ENCODE peak calls at places on chromosomes 16 and 17, in six cellular contexts. One of them, this sample, is unnamed.
A peak's percentile ranks its signal among the peaks of the same experiment; 100 is the strongest.

GRCh38 chr17:79987187-79987889 is 48.3 kb downstream of the TBC1D16 start:
- DNase-seq in A549: no peak
- DNase-seq in endothelial cell of umbilical vein: no peak
- DNase-seq in HepG2: peak; percentile 82
- DNase-seq in K562: no peak
- DNase-seq in GM12878: no peak
- DNase-seq in this sample: no peak

GRCh38 chr17:82740906-82741759 is 5.7 kb downstream of the FN3K start:
- DNase-seq in endothelial cell of umbilical vein: no peak
- DNase-seq in K562: no peak
- DNase-seq in A549: no peak
- DNase-seq in GM12878: no peak
- DNase-seq in HepG2: peak; percentile 93
- DNase-seq in this sample: no peak

GRCh38 chr16:84922351-84923135 is 88.8 kb downstream of the ZDHHC7 start:
- DNase-seq in K562: peak; percentile 41
- DNase-seq in endothelial cell of umbilical vein: peak; percentile 64
- DNase-seq in A549: no peak
- DNase-seq in GM12878: no peak
- DNase-seq in HepG2: peak; percentile 38
- DNase-seq in this sample: peak; percentile 24

GRCh38 chr16:68000024-68000423 is 740 bp upstream of the DPEP2 start:
- DNase-seq in A549: no peak
- DNase-seq in K562: no peak
- DNase-seq in HepG2: no peak
- DNase-seq in endothelial cell of umbilical vein: no peak
- DNase-seq in GM12878: no peak
- DNase-seq in this sample: peak; percentile 74

GRCh38 chr17:43418441-43419374 is 19.9 kb downstream of the ARL4D start:
- DNase-seq in A549: peak; percentile 97
- DNase-seq in GM12878: no peak
- DNase-seq in endothelial cell of umbilical vein: no peak
- DNase-seq in K562: peak; percentile 21
- DNase-seq in HepG2: peak; percentile 56
- DNase-seq in this sample: peak; percentile 91

GRCh38 chr16:84885024-84885910 is 65.5 kb downstream of the CRISPLD2 start:
- DNase-seq in endothelial cell of umbilical vein: peak; percentile 62
- DNase-seq in GM12878: no peak
- DNase-seq in A549: no peak
- DNase-seq in K562: no peak
- DNase-seq in HepG2: peak; percentile 41
- DNase-seq in this sample: no peak

GRCh38 chr16:53486230-53486629 is 16.8 kb downstream of the AKTIP start:
- DNase-seq in endothelial cell of umbilical vein: no peak
- DNase-seq in GM12878: no peak
- DNase-seq in A549: no peak
- DNase-seq in K562: no peak
- DNase-seq in HepG2: no peak
- DNase-seq in this sample: no peak

GRCh38 chr16:52896478-52897164 is 156.1 kb downstream of the CHD9NB start:
- DNase-seq in endothelial cell of umbilical vein: no peak
- DNase-seq in K562: no peak
- DNase-seq in A549: no peak
- DNase-seq in GM12878: no peak
- DNase-seq in HepG2: no peak
- DNase-seq in this sample: no peak

GRCh38 chr17:42405076-42405475 is 16.8 kb upstream of the STAT3 start:
- DNase-seq in A549: no peak
- DNase-seq in K562: no peak
- DNase-seq in GM12878: no peak
- DNase-seq in HepG2: no peak
- DNase-seq in endothelial cell of umbilical vein: no peak
- DNase-seq in this sample: no peak

GRCh38 chr16:85781685-85782370 is 17.5 kb downstream of the EMC8 start:
- DNase-seq in A549: no peak
- DNase-seq in endothelial cell of umbilical vein: no peak
- DNase-seq in K562: no peak
- DNase-seq in HepG2: peak; percentile 68
- DNase-seq in GM12878: no peak
- DNase-seq in this sample: peak; percentile 43

GRCh38 chr17:74117999-74118421 is 85.5 kb upstream of the RPL38 start:
- DNase-seq in GM12878: no peak
- DNase-seq in K562: no peak
- DNase-seq in endothelial cell of umbilical vein: no peak
- DNase-seq in HepG2: no peak
- DNase-seq in A549: no peak
- DNase-seq in this sample: no peak

GRCh38 chr17:48314716-48315115 is 115.3 kb downstream of the SKAP1 start:
- DNase-seq in GM12878: no peak
- DNase-seq in HepG2: no peak
- DNase-seq in A549: no peak
- DNase-seq in K562: no peak
- DNase-seq in endothelial cell of umbilical vein: no peak
- DNase-seq in this sample: no peak
- TF ChIP-seq MYC in GM12878: no peak
- TF ChIP-seq MYC in HepG2: no peak
- TF ChIP-seq MYC in A549: no peak
- TF ChIP-seq MYC in K562: no peak
- TF ChIP-seq MYC in endothelial cell of umbilical vein: no peak
- TF ChIP-seq MYC in this sample: no peak

GRCh38 chr16:55701442-55702319 is 45.9 kb downstream of the SLC6A2 start:
- DNase-seq in K562: peak; percentile 73
- DNase-seq in GM12878: no peak
- DNase-seq in HepG2: peak; percentile 73
- DNase-seq in endothelial cell of umbilical vein: peak; percentile 49
- DNase-seq in A549: peak; percentile 46
- DNase-seq in this sample: peak; percentile 67
- TF ChIP-seq MAX in K562: no peak
- TF ChIP-seq MAX in GM12878: no peak
- TF ChIP-seq MAX in HepG2: no peak
- TF ChIP-seq MAX in endothelial cell of umbilical vein: no peak
- TF ChIP-seq MAX in A549: no peak
- TF ChIP-seq MAX in this sample: no peak

GRCh38 chr17:36602030-36602737 is 801 bp downstream of the MRM1 start:
- DNase-seq in A549: no peak
- DNase-seq in endothelial cell of umbilical vein: peak; percentile 26
- DNase-seq in HepG2: no peak
- DNase-seq in GM12878: no peak
- DNase-seq in K562: no peak
- DNase-seq in this sample: peak; percentile 42
- TF ChIP-seq MYC in A549: no peak
- TF ChIP-seq MYC in endothelial cell of umbilical vein: no peak
- TF ChIP-seq MYC in HepG2: no peak
- TF ChIP-seq MYC in GM12878: no peak
- TF ChIP-seq MYC in K562: no peak
- TF ChIP-seq MYC in this sample: no peak

GRCh38 chr17:29572691-29573557 is 4.4 kb downstream of the TP53I13 start:
- DNase-seq in endothelial cell of umbilical vein: peak; percentile 53
- DNase-seq in A549: no peak
- DNase-seq in K562: peak; percentile 64
- DNase-seq in GM12878: no peak
- DNase-seq in HepG2: no peak
- DNase-seq in this sample: no peak
- TF ChIP-seq MAX in endothelial cell of umbilical vein: peak; percentile 83
- TF ChIP-seq MAX in A549: peak; percentile 67
- TF ChIP-seq MAX in K562: no peak
- TF ChIP-seq MAX in GM12878: peak; percentile 87
- TF ChIP-seq MAX in HepG2: no peak
- TF ChIP-seq MAX in this sample: no peak

GRCh38 chr17:65489413-65490170 is 71.9 kb downstream of the AXIN2 start:
- DNase-seq in A549: no peak
- DNase-seq in HepG2: no peak
- DNase-seq in K562: no peak
- DNase-seq in endothelial cell of umbilical vein: no peak
- DNase-seq in GM12878: no peak
- DNase-seq in this sample: no peak

GRCh38 chr17:65496801-65497200 is 64.6 kb downstream of the AXIN2 start:
- DNase-seq in HepG2: no peak
- DNase-seq in K562: no peak
- DNase-seq in endothelial cell of umbilical vein: no peak
- DNase-seq in A549: no peak
- DNase-seq in GM12878: no peak
- DNase-seq in this sample: no peak

GRCh38 chr17:65498831-65499230 is 62.6 kb downstream of the AXIN2 start:
- DNase-seq in endothelial cell of umbilical vein: no peak
- DNase-seq in A549: no peak
- DNase-seq in K562: no peak
- DNase-seq in HepG2: no peak
- DNase-seq in GM12878: no peak
- DNase-seq in this sample: no peak

GRCh38 chr17:65495255-65496060 is 66.0 kb downstream of the AXIN2 start:
- DNase-seq in A549: no peak
- DNase-seq in HepG2: no peak
- DNase-seq in GM12878: no peak
- DNase-seq in K562: no peak
- DNase-seq in endothelial cell of umbilical vein: no peak
- DNase-seq in this sample: no peak
- TF ChIP-seq MYC in A549: no peak
- TF ChIP-seq MYC in HepG2: no peak
- TF ChIP-seq MYC in GM12878: no peak
- TF ChIP-seq MYC in K562: no peak
- TF ChIP-seq MYC in endothelial cell of umbilical vein: no peak
- TF ChIP-seq MYC in this sample: no peak

GRCh38 chr16:89623511-89624232 is 10.2 kb downstream of the DPEP1 start:
- DNase-seq in GM12878: no peak
- DNase-seq in K562: no peak
- DNase-seq in HepG2: peak; percentile 40
- DNase-seq in endothelial cell of umbilical vein: peak; percentile 82
- DNase-seq in A549: no peak
- DNase-seq in this sample: no peak
- TF ChIP-seq MAX in GM12878: no peak
- TF ChIP-seq MAX in K562: peak; percentile 31
- TF ChIP-seq MAX in HepG2: peak; percentile 97
- TF ChIP-seq MAX in endothelial cell of umbilical vein: peak; percentile 91
- TF ChIP-seq MAX in A549: no peak
- TF ChIP-seq MAX in this sample: no peak

DNA sequence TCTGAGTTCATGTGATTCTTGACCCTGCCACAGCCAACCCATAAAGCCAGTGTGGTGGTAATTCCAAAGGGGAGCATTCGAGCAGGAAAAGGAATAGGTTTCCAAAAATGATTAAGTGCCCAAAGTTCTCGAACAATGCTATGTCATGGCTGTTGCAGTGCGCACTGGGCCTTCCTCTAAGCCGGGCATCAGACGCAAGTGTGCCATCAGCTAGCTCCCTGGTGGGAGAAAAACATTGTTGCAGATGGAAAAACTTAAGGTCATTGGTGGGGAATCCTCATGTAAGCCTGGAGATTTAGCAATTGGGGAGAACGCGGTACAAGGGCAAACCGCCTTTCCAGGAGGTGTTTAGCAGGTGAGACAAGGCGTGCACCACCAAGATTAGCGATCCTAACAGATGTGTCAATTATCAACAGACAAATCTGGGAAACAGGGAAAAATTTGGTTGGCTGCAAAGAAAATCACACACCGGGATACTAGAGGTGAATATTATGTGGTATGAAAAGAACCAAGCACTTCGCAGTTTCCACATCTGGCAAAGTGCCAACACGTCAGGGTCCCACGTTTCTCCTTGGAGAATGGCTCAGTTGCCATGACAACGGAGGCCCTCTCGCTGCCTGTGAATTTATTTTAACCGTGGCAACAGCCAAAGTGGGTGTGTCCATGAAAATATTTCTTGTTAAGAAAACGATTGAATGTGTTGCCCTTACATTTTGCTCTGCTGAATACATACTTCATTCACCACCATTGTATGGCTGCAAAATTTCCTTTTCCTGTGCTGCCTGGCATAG is 118.5 kb upstream of the CACNG5 start:
- DNase-seq in HepG2: no peak
- DNase-seq in endothelial cell of umbilical vein: peak; percentile 52
- DNase-seq in A549: no peak
- DNase-seq in K562: no peak
- DNase-seq in GM12878: no peak
- DNase-seq in this sample: no peak
- TF ChIP-seq MYC in HepG2: no peak
- TF ChIP-seq MYC in endothelial cell of umbilical vein: no peak
- TF ChIP-seq MYC in A549: no peak
- TF ChIP-seq MYC in K562: no peak
- TF ChIP-seq MYC in GM12878: no peak
- TF ChIP-seq MYC in this sample: no peak

DNA sequence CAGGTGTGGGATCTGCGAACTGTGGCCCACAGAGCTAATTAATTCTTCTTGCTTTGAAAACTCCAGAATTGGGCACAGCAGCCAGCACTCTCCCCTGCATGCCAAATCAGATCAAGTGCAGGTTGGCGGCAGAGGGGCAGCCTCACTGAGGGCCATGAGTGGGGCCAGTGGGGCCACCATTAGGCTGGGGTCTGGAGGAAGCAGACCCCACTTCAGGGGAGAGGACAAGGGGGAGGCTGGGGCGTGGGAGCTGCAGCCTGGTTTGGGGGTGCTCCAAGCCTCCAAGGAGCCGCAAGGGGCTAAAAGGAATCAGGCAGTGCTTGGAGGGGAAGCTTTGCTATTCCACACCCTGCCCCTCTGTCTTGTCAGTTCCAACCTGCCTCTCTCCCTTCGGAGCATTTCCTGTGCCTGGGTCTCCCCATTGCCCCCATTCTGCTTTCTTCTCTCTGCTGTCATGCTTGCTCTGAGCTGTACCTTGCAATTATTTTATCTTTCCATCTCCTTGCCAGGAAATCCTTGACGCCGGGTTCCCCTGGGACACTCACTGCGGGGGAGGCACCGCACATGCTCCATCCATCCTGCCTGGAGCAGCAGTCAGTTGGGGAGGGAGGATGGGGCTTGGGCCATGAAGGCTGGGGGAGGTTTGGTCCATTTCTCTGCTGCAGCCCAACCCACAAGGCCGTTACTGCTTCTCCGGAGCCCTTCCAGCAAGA is 3.3 kb upstream of the ABCC3 start:
- DNase-seq in A549: no peak
- DNase-seq in GM12878: no peak
- DNase-seq in endothelial cell of umbilical vein: no peak
- DNase-seq in HepG2: no peak
- DNase-seq in K562: no peak
- DNase-seq in this sample: no peak
- TF ChIP-seq MAX in A549: peak; percentile 64
- TF ChIP-seq MAX in GM12878: no peak
- TF ChIP-seq MAX in endothelial cell of umbilical vein: no peak
- TF ChIP-seq MAX in HepG2: no peak
- TF ChIP-seq MAX in K562: no peak
- TF ChIP-seq MAX in this sample: no peak

GRCh38 chr17:68587026-68587425 is 14.1 kb downstream of the FAM20A start:
- DNase-seq in GM12878: no peak
- DNase-seq in endothelial cell of umbilical vein: no peak
- DNase-seq in K562: no peak
- DNase-seq in HepG2: no peak
- DNase-seq in A549: no peak
- DNase-seq in this sample: no peak
- TF ChIP-seq MYC in GM12878: no peak
- TF ChIP-seq MYC in endothelial cell of umbilical vein: no peak
- TF ChIP-seq MYC in K562: no peak
- TF ChIP-seq MYC in HepG2: no peak
- TF ChIP-seq MYC in A549: no peak
- TF ChIP-seq MYC in this sample: no peak

GRCh38 chr17:15469260-15469659 is 1.8 kb upstream of the CDRT4 start:
- DNase-seq in HepG2: no peak
- DNase-seq in GM12878: no peak
- DNase-seq in endothelial cell of umbilical vein: peak; percentile 72
- DNase-seq in K562: no peak
- DNase-seq in A549: no peak
- DNase-seq in this sample: no peak
- TF ChIP-seq MAX in HepG2: no peak
- TF ChIP-seq MAX in GM12878: no peak
- TF ChIP-seq MAX in endothelial cell of umbilical vein: no peak
- TF ChIP-seq MAX in K562: no peak
- TF ChIP-seq MAX in A549: no peak
- TF ChIP-seq MAX in this sample: no peak